ENCODE peak calls at places on chromosomes 1 and 21, in five cellular contexts. S, A, W, R and H are unnamed samples.

GRCh38 chr1:156760092-156760795 is 7.1 kb upstream of the PRCC start:
- DNase-seq in S (no peak), A (no peak), W (no peak), R (no peak), H (no peak)

GRCh38 chr1:84298688-84299535 is 2.6 kb upstream of the SAMD13 start:
- DNase-seq in S (peak), A (peak), W (peak), R (peak), H (peak)

GRCh38 chr1:231508497-231508896 is 20.0 kb upstream of the TSNAX start:
- DNase-seq in S (no peak), A (no peak), W (peak), R (no peak), H (no peak)

GRCh38 chr21:44528634-44528995 is 11.4 kb downstream of the KRTAP10-1 start:
- DNase-seq in S (no peak), A (no peak), W (no peak), R (no peak), H (no peak)

GRCh38 chr1:233281711-233282581 is 13.6 kb downstream of the PCNX2 start:
- DNase-seq in S (no peak), A (no peak), W (peak), R (peak), H (no peak)

GRCh38 chr1:10424034-10424433 is 6.2 kb upstream of the CENPS start:
- DNase-seq in S (no peak), A (no peak), W (peak), R (no peak), H (no peak)

GRCh38 chr1:55005351-55006140 is 6.8 kb downstream of the BSND start:
- DNase-seq in S (no peak), A (no peak), W (no peak), R (no peak), H (no peak)

GRCh38 chr1:205337481-205337880 is 15.9 kb upstream of the NUAK2 start:
- DNase-seq in S (no peak), A (no peak), W (no peak), R (no peak), H (no peak)

GRCh38 chr1:70893381-70893780 is 154.2 kb downstream of the PTGER3 start:
- DNase-seq in S (no peak), A (no peak), W (no peak), R (no peak), H (no peak)

GRCh38 chr1:145855426-145855948 is 3.4 kb downstream of the PIAS3 start:
- DNase-seq in S (no peak), A (no peak), W (no peak), R (no peak), H (no peak)